ENCODE peak calls at places on chromosomes 3 and 15, in four cellular contexts. P is SHP77; R is stimulated activated CD8-positive, alpha-beta memory T cell treated with anti-CD3 and anti-CD28 coated beads, Interleukin-7, amount 100 ng/mL, for 1 hour; E is left colon. I is an unnamed sample.

GRCh38 chr3:13220991-13221390 is 147.8 kb upstream of the IQSEC1 start:
- DNase-seq in E (no peak), R (no peak), P (no peak), I (no peak)

GRCh38 chr3:72490688-72491430 is 357.4 kb downstream of the SHQ1 start:
- DNase-seq in E (no peak), P (no peak), R (no peak), I (no peak)

GRCh38 chr15:69289312-69290146 is 9.2 kb upstream of the PAQR5 start:
- DNase-seq in R (no peak), P (no peak), E (no peak), I (no peak)

GRCh38 chr3:32691847-32692246 is 6.9 kb downstream of the CNOT10 start:
- DNase-seq in E (no peak), P (no peak), R (no peak), I (no peak)

GRCh38 chr3:172132159-172132586 is 92.8 kb downstream of the FNDC3B start:
- DNase-seq in E (no peak), P (no peak), R (no peak), I (no peak)

GRCh38 chr3:189714991-189715961 is 84.1 kb downstream of the TP63 start:
- DNase-seq in P (no peak), R (no peak), E (no peak), I (no peak)

GRCh38 chr3:105458518-105459215 is 92.0 kb downstream of the ALCAM start:
- DNase-seq in P (no peak), R (no peak), E (no peak), I (no peak)

GRCh38 chr15:31106495-31107300 is 5.2 kb upstream of the TRPM1 start:
- DNase-seq in R (no peak), E (no peak), P (no peak), I (no peak)

GRCh38 chr15:30940359-30940758 is 36.6 kb downstream of the FAN1 start:
- DNase-seq in P (no peak), E (no peak), R (no peak), I (no peak)

GRCh38 chr3:52250122-52250521 is 4.6 kb downstream of the PPM1M start:
- DNase-seq in E (no peak), R (no peak), P (no peak), I (no peak)

GRCh38 chr3:25426408-25426807 is 1.7 kb upstream of the RARB start:
- DNase-seq in R (no peak), P (no peak), E (no peak), I (no peak)